ENCODE peak calls at places on chromosomes 5 and 9, in four cellular contexts. V is Panc1, E is aorta, J is NCI-H1092. D is an unnamed sample.

GRCh38 chr5:166013417-166013816 is 2278.0 kb upstream of the WWC1 start:
- DNase-seq in V (no peak), E (no peak), J (no peak), D (no peak)

GRCh38 chr5:112933651-112934365 is 11.8 kb upstream of the REEP5 start:
- DNase-seq in V (no peak), E (no peak), J (no peak), D (no peak)

GRCh38 chr5:82640901-82641300 is 362.7 kb upstream of the RPS23 start:
- DNase-seq in V (no peak), E (no peak), J (no peak), D (no peak)

GRCh38 chr5:74916831-74917710 is 50.9 kb upstream of the FAM169A start:
- DNase-seq in V (peak; percentile 84), E (no peak), J (no peak), D (no peak)

GRCh38 chr9:13034696-13035006 is 244.8 kb downstream of the MPDZ start:
- DNase-seq in V (no peak), E (no peak), J (peak; percentile 57), D (no peak)

GRCh38 chr9:69324549-69325401 is at the start of gene ENTREP1:
- DNase-seq in V (no peak), E (peak; percentile 76), J (peak; percentile 21), D (peak; percentile 24)

GRCh38 chr9:32434892-32435291 is 50.4 kb downstream of the ACO1 start:
- DNase-seq in V (no peak), E (no peak), J (no peak), D (no peak)

GRCh38 chr5:1325870-1326546 is 18.9 kb downstream of the CLPTM1L start:
- DNase-seq in V (no peak), E (peak; percentile 37), J (no peak), D (no peak)

GRCh38 chr9:23799521-23799920 is 26.5 kb downstream of the ELAVL2 start:
- DNase-seq in V (no peak), E (no peak), J (no peak), D (no peak)

GRCh38 chr5:58406394-58406793 is 53.5 kb downstream of the PLK2 start:
- DNase-seq in V (no peak), E (no peak), J (no peak), D (no peak)